ENCODE peak calls at places on chromosomes 5 and 9, in eight cellular contexts. X, T, G, O, R, I, U and S are unnamed samples. For H3K4me1, the result is how much of the 10 kb centered on the place peaks cover.

GRCh38 chr9:84323777-84324317 is 16.7 kb downstream of the SLC28A3 start:
- DNase-seq in X (no peak), T (no peak), G (peak), O (no peak), R (no peak), I (no peak), U (no peak), S (no peak)

GRCh38 chr5:132471944-132472343 is 18.6 kb downstream of the IRF1 start:
- DNase-seq in X (no peak), T (no peak), G (no peak), O (no peak), R (peak), I (no peak), U (no peak), S (peak)

GRCh38 chr5:14742427-14743010 is 78.0 kb downstream of the OTULIN start:
- DNase-seq in X (no peak), T (no peak), G (no peak), O (no peak), R (no peak), I (no peak), U (no peak), S (peak)

GRCh38 chr9:7996558-7996957 is 197.0 kb upstream of the DMAC1 start:
- DNase-seq in X (no peak), T (no peak), G (no peak), O (no peak), R (no peak), I (no peak), U (no peak), S (peak)

GRCh38 chr5:36886791-36887190 is 10.2 kb downstream of the NIPBL start:
- DNase-seq in X (no peak), T (no peak), G (no peak), O (no peak), R (no peak), I (no peak), U (no peak), S (no peak)

GRCh38 chr5:83377131-83377865 is 94.2 kb upstream of the VCAN start:
- DNase-seq in X (no peak), T (peak), G (no peak), O (no peak), R (no peak), I (peak), U (no peak), S (peak)

GRCh38 chr5:132010645-132011560 is 555 bp downstream of the ACSL6 start:
- DNase-seq in X (no peak), T (no peak), G (no peak), O (no peak), R (no peak), I (no peak), U (no peak), S (peak)

GRCh38 chr5:138605254-138605972 is 30.2 kb upstream of the HSPA9 start:
- DNase-seq in X (no peak), T (no peak), G (peak), O (no peak), R (no peak), I (no peak), U (no peak), S (no peak)

GRCh38 chr9:16704489-16705111 is 165.9 kb downstream of the BNC2 start:
- DNase-seq in X (no peak), T (peak), G (no peak), O (peak), R (no peak), I (no peak), U (no peak), S (peak)

GRCh38 chr9:93298498-93299417 is 114.8 kb downstream of the WNK2 start:
- DNase-seq in X (no peak), T (no peak), G (no peak), O (no peak), R (no peak), I (no peak), U (peak), S (peak)

GRCh38 chr5:114387433-114387832 is 25.6 kb downstream of the KCNN2 start:
- DNase-seq in X (peak), T (no peak), G (no peak), O (no peak), R (no peak), I (no peak), U (no peak), S (no peak)

DNA sequence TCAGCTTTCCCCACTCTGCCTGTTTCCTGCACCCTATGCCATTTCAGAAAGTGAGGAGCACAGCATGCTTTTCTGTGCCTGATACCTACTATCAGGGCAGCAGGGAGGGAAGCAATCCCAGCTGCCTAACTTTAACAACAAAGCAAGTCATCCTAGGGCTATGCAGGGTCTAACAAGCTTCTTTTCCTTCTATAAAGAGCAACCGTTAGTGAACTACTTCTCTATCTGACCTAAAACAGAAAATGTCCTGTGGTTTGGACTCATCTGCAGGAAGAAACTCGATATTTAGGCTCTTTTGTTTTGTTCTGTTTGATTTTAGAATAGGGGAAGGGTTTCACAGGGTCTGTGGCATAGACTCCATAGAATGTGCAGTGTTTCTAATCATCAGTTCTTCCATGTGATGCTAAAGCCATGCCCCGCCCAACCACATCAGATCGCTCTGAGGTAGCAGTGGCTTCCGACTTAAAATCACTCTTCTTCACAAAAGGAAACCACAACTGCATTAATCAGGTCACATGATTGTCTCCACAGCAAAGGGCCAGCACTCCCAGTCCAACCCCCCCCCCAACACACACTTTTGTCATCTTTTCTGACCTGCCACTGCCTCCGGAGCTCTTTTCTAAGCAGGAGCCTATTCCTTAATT is 71.8 kb downstream of the CFAP90 start:
- DNase-seq in X (no peak), T (no peak), G (no peak), O (no peak), R (no peak), I (no peak), U (no peak), S (no peak)
- H3K4me1 ChIP-seq in X (under half), T (under half), G (under half), O (under half), R (under half), I (under half), U (under half), S (under half)

DNA sequence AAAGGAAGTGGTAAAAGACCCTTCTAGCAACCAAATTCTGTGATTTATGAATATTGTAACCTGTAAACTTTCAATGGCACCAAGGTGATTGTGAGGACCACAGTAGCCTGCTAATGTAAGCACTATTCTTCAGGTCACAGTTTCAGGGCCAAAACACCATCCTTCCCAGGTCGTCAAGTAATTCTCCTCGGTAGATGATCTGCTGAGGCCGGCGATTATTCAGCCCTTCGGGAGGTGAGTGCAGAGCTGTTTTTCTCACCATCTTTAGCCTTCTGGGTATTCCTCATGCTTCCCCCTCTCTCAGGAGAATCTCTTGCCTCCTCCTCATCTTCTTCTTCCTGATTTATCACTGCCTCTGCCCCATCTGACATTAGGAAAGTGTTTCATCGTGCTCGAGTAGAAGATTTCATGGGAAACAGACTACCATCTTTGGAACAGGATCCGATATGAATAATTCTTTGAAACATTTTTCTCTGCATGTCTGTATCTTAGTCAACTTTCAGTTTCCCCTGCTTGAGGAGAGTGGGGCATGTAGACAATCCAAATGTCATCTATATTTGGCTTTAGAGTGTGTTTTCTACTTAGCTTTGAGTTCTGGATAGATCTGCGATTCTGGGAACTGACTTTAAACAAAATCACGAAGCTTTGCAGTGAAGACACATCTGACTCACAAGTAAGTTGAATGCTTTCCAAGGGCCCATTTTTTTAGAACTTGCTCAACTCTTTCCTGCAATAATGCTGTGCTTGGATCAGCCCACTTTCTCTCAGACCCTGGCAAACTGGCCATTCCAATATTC is 173.9 kb downstream of the AOPEP start:
- DNase-seq in X (no peak), T (peak), G (peak), O (no peak), R (no peak), I (peak), U (no peak), S (peak)
- H3K4me2 ChIP-seq in X (no peak), T (peak), G (no peak), O (no peak), R (no peak), I (peak), U (peak), S (peak)

GRCh38 chr5:38458174-38458573 is 98.3 kb downstream of the LIFR start:
- DNase-seq in X (no peak), T (no peak), G (no peak), O (no peak), R (no peak), I (no peak), U (no peak), S (no peak)
- H3K4me1 ChIP-seq in X (under half), T (under half), G (under half), O (under half), R (under half), I (under half), U (under half), S (under half)

GRCh38 chr9:34256104-34256503 is 73.0 kb downstream of the KIF24 start:
- DNase-seq in X (no peak), T (no peak), G (no peak), O (peak), R (no peak), I (peak), U (no peak), S (no peak)

GRCh38 chr9:34254966-34255825 is 73.9 kb downstream of the KIF24 start:
- DNase-seq in X (no peak), T (no peak), G (no peak), O (no peak), R (no peak), I (peak), U (no peak), S (peak)

GRCh38 chr9:34259315-34259714 is 69.8 kb downstream of the KIF24 start:
- DNase-seq in X (no peak), T (no peak), G (no peak), O (no peak), R (no peak), I (no peak), U (no peak), S (no peak)

GRCh38 chr9:34254141-34254913 is 74.7 kb downstream of the KIF24 start:
- DNase-seq in X (no peak), T (peak), G (no peak), O (no peak), R (peak), I (peak), U (no peak), S (peak)

GRCh38 chr9:34256987-34257585 is 72.0 kb downstream of the KIF24 start:
- DNase-seq in X (no peak), T (no peak), G (no peak), O (no peak), R (no peak), I (no peak), U (no peak), S (peak)
- H3K4me2 ChIP-seq in X (no peak), T (no peak), G (no peak), O (no peak), R (no peak), I (no peak), U (no peak), S (no peak)

GRCh38 chr9:78026416-78026815 is 5.2 kb downstream of the GNAQ start:
- DNase-seq in X (no peak), T (no peak), G (peak), O (peak), R (no peak), I (peak), U (no peak), S (peak)
- H3K4me1 ChIP-seq in X (under half), T (under half), G (half or more), O (under half), R (under half), I (half or more), U (half or more), S (half or more)

GRCh38 chr9:135903358-135903656 is 4.0 kb downstream of the CAMSAP1 start:
- DNase-seq in X (no peak), T (no peak), G (no peak), O (no peak), R (no peak), I (no peak), U (no peak), S (no peak)
- H3K4me2 ChIP-seq in X (no peak), T (peak), G (no peak), O (no peak), R (no peak), I (no peak), U (no peak), S (no peak)